ENCODE peak calls at places on chromosomes 3 and 15, in six cellular contexts. One of them, this sample, is unnamed.

GRCh38 chr15:60682615-60683014 is 203.7 kb upstream of the ICE2 start:
- DNase-seq in GM13977: no peak
- DNase-seq in upper lobe of right lung: no peak
- DNase-seq in astrocyte of the spinal cord: no peak
- DNase-seq in neural progenitor cell: no peak
- DNase-seq in glutamatergic neuron: no peak
- DNase-seq in this sample: no peak

GRCh38 chr3:66405701-66406091 is 95.1 kb downstream of the LRIG1 start:
- DNase-seq in GM13977: no peak
- DNase-seq in glutamatergic neuron: no peak
- DNase-seq in neural progenitor cell: no peak
- DNase-seq in astrocyte of the spinal cord: peak
- DNase-seq in upper lobe of right lung: no peak
- DNase-seq in this sample: peak

GRCh38 chr15:90400759-90401314 is 12.8 kb downstream of the IQGAP1 start:
- DNase-seq in glutamatergic neuron: no peak
- DNase-seq in GM13977: peak
- DNase-seq in astrocyte of the spinal cord: peak
- DNase-seq in neural progenitor cell: peak
- DNase-seq in upper lobe of right lung: peak
- DNase-seq in this sample: peak

GRCh38 chr15:45919806-45920205 is 285.0 kb downstream of the SQOR start:
- DNase-seq in astrocyte of the spinal cord: peak
- DNase-seq in GM13977: no peak
- DNase-seq in glutamatergic neuron: no peak
- DNase-seq in upper lobe of right lung: peak
- DNase-seq in neural progenitor cell: no peak
- DNase-seq in this sample: peak

GRCh38 chr3:189820365-189820720 is 189.2 kb downstream of the TP63 start:
- DNase-seq in neural progenitor cell: no peak
- DNase-seq in astrocyte of the spinal cord: no peak
- DNase-seq in glutamatergic neuron: no peak
- DNase-seq in upper lobe of right lung: no peak
- DNase-seq in GM13977: no peak
- DNase-seq in this sample: no peak

GRCh38 chr3:61985020-61985419 is 388.3 kb downstream of the FEZF2 start:
- DNase-seq in neural progenitor cell: no peak
- DNase-seq in GM13977: no peak
- DNase-seq in upper lobe of right lung: no peak
- DNase-seq in glutamatergic neuron: no peak
- DNase-seq in astrocyte of the spinal cord: peak
- DNase-seq in this sample: peak

GRCh38 chr3:171261487-171261886 is 198.7 kb downstream of the TNIK start:
- DNase-seq in glutamatergic neuron: no peak
- DNase-seq in GM13977: no peak
- DNase-seq in upper lobe of right lung: no peak
- DNase-seq in astrocyte of the spinal cord: peak
- DNase-seq in neural progenitor cell: no peak
- DNase-seq in this sample: no peak

GRCh38 chr3:16477501-16477900 is 36.0 kb downstream of the RFTN1 start:
- DNase-seq in astrocyte of the spinal cord: peak
- DNase-seq in neural progenitor cell: no peak
- DNase-seq in glutamatergic neuron: no peak
- DNase-seq in GM13977: no peak
- DNase-seq in upper lobe of right lung: no peak
- DNase-seq in this sample: no peak

GRCh38 chr15:74631935-74632560 is 16.4 kb downstream of the CLK3 start:
- DNase-seq in astrocyte of the spinal cord: peak
- DNase-seq in GM13977: peak
- DNase-seq in neural progenitor cell: peak
- DNase-seq in glutamatergic neuron: peak
- DNase-seq in upper lobe of right lung: peak
- DNase-seq in this sample: peak

GRCh38 chr15:31387483-31388118 is 61.0 kb downstream of the KLF13 start:
- DNase-seq in astrocyte of the spinal cord: peak
- DNase-seq in glutamatergic neuron: peak
- DNase-seq in GM13977: no peak
- DNase-seq in neural progenitor cell: no peak
- DNase-seq in upper lobe of right lung: no peak
- DNase-seq in this sample: peak

GRCh38 chr3:23312866-23313265 is 109.7 kb downstream of the UBE2E2 start:
- DNase-seq in upper lobe of right lung: no peak
- DNase-seq in GM13977: no peak
- DNase-seq in neural progenitor cell: no peak
- DNase-seq in glutamatergic neuron: no peak
- DNase-seq in astrocyte of the spinal cord: peak
- DNase-seq in this sample: no peak

GRCh38 chr3:183393625-183394024 is 34.8 kb downstream of the MCF2L2 start:
- DNase-seq in GM13977: no peak
- DNase-seq in astrocyte of the spinal cord: no peak
- DNase-seq in glutamatergic neuron: peak
- DNase-seq in neural progenitor cell: no peak
- DNase-seq in upper lobe of right lung: no peak
- DNase-seq in this sample: no peak

GRCh38 chr15:74847462-74847861 is 4.5 kb upstream of the ULK3 start:
- DNase-seq in neural progenitor cell: no peak
- DNase-seq in glutamatergic neuron: no peak
- DNase-seq in GM13977: no peak
- DNase-seq in astrocyte of the spinal cord: no peak
- DNase-seq in upper lobe of right lung: no peak
- DNase-seq in this sample: no peak

GRCh38 chr15:35667908-35668307 is 121.9 kb upstream of the DPH6 start:
- DNase-seq in astrocyte of the spinal cord: no peak
- DNase-seq in upper lobe of right lung: no peak
- DNase-seq in neural progenitor cell: no peak
- DNase-seq in GM13977: no peak
- DNase-seq in glutamatergic neuron: no peak
- DNase-seq in this sample: no peak

GRCh38 chr3:60579734-60580133 is 671.5 kb downstream of the FHIT start:
- DNase-seq in astrocyte of the spinal cord: peak
- DNase-seq in upper lobe of right lung: no peak
- DNase-seq in glutamatergic neuron: no peak
- DNase-seq in GM13977: no peak
- DNase-seq in neural progenitor cell: no peak
- DNase-seq in this sample: peak

GRCh38 chr15:68518046-68518445 is 60.7 kb upstream of the CORO2B start:
- DNase-seq in GM13977: no peak
- DNase-seq in astrocyte of the spinal cord: no peak
- DNase-seq in neural progenitor cell: no peak
- DNase-seq in upper lobe of right lung: no peak
- DNase-seq in glutamatergic neuron: no peak
- DNase-seq in this sample: no peak

GRCh38 chr15:40598126-40598525 is 4.1 kb downstream of the KNL1 start:
- DNase-seq in neural progenitor cell: no peak
- DNase-seq in GM13977: no peak
- DNase-seq in astrocyte of the spinal cord: no peak
- DNase-seq in glutamatergic neuron: no peak
- DNase-seq in upper lobe of right lung: no peak
- DNase-seq in this sample: no peak

GRCh38 chr3:64342940-64343691 is 117.8 kb upstream of the PRICKLE2 start:
- DNase-seq in neural progenitor cell: peak
- DNase-seq in glutamatergic neuron: no peak
- DNase-seq in upper lobe of right lung: no peak
- DNase-seq in GM13977: no peak
- DNase-seq in astrocyte of the spinal cord: peak
- DNase-seq in this sample: peak

GRCh38 chr3:74599564-74599963 is 14.9 kb downstream of the CNTN3 start:
- DNase-seq in neural progenitor cell: no peak
- DNase-seq in upper lobe of right lung: no peak
- DNase-seq in astrocyte of the spinal cord: no peak
- DNase-seq in glutamatergic neuron: no peak
- DNase-seq in GM13977: no peak
- DNase-seq in this sample: peak

GRCh38 chr3:14208977-14209394 is 30.4 kb downstream of the LSM3 start:
- DNase-seq in glutamatergic neuron: no peak
- DNase-seq in neural progenitor cell: no peak
- DNase-seq in upper lobe of right lung: no peak
- DNase-seq in GM13977: no peak
- DNase-seq in astrocyte of the spinal cord: peak
- DNase-seq in this sample: peak

DNA sequence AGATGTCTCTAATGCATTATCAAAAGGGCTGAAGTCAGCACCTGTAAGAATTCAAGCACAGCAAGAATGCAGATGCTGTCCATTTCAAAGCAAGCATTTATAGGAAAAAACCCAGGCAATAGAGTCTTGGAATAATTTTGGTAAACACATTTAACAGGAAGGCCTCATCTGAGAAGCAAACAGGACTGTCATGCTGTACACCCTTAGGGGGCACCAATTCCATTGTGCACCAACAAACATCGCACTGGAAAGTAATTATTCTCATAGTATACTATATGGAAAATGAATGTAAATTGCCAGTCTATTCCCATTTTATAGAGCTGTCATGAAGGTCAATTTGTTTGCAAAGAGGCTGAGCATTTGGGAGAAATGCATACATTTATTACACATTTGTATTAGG is 247.3 kb upstream of the SUCLG2 start:
- DNase-seq in glutamatergic neuron: no peak
- DNase-seq in astrocyte of the spinal cord: no peak
- DNase-seq in upper lobe of right lung: no peak
- DNase-seq in GM13977: no peak
- DNase-seq in neural progenitor cell: peak
- DNase-seq in this sample: no peak
- TF ChIP-seq CTCF in glutamatergic neuron: no peak
- TF ChIP-seq CTCF in astrocyte of the spinal cord: peak
- TF ChIP-seq CTCF in upper lobe of right lung: no peak
- TF ChIP-seq CTCF in GM13977: no peak
- TF ChIP-seq CTCF in neural progenitor cell: peak
- TF ChIP-seq CTCF in this sample: no peak

GRCh38 chr15:72339777-72340177 is 19.8 kb upstream of the CELF6 start:
- DNase-seq in glutamatergic neuron: peak
- DNase-seq in neural progenitor cell: no peak
- DNase-seq in GM13977: no peak
- DNase-seq in upper lobe of right lung: no peak
- DNase-seq in astrocyte of the spinal cord: peak
- DNase-seq in this sample: peak
- TF ChIP-seq CTCF in glutamatergic neuron: no peak
- TF ChIP-seq CTCF in neural progenitor cell: no peak
- TF ChIP-seq CTCF in GM13977: no peak
- TF ChIP-seq CTCF in upper lobe of right lung: no peak
- TF ChIP-seq CTCF in astrocyte of the spinal cord: no peak
- TF ChIP-seq CTCF in this sample: no peak

GRCh38 chr3:140664111-140664510 is 13.8 kb upstream of the TRIM42 start:
- DNase-seq in glutamatergic neuron: no peak
- DNase-seq in neural progenitor cell: no peak
- DNase-seq in astrocyte of the spinal cord: no peak
- DNase-seq in upper lobe of right lung: no peak
- DNase-seq in GM13977: no peak
- DNase-seq in this sample: no peak
- TF ChIP-seq CTCF in glutamatergic neuron: no peak
- TF ChIP-seq CTCF in neural progenitor cell: no peak
- TF ChIP-seq CTCF in astrocyte of the spinal cord: no peak
- TF ChIP-seq CTCF in upper lobe of right lung: no peak
- TF ChIP-seq CTCF in GM13977: no peak
- TF ChIP-seq CTCF in this sample: no peak

GRCh38 chr3:41898631-41899030 is 63.3 kb downstream of the ULK4 start:
- DNase-seq in neural progenitor cell: no peak
- DNase-seq in glutamatergic neuron: no peak
- DNase-seq in astrocyte of the spinal cord: no peak
- DNase-seq in upper lobe of right lung: no peak
- DNase-seq in GM13977: no peak
- DNase-seq in this sample: no peak

GRCh38 chr3:41888368-41889076 is 73.4 kb downstream of the ULK4 start:
- DNase-seq in glutamatergic neuron: no peak
- DNase-seq in neural progenitor cell: peak
- DNase-seq in GM13977: no peak
- DNase-seq in upper lobe of right lung: no peak
- DNase-seq in astrocyte of the spinal cord: no peak
- DNase-seq in this sample: no peak

GRCh38 chr3:41893977-41894376 is 67.9 kb downstream of the ULK4 start:
- DNase-seq in neural progenitor cell: peak
- DNase-seq in astrocyte of the spinal cord: peak
- DNase-seq in upper lobe of right lung: no peak
- DNase-seq in GM13977: peak
- DNase-seq in glutamatergic neuron: no peak
- DNase-seq in this sample: peak
- TF ChIP-seq CTCF in neural progenitor cell: peak
- TF ChIP-seq CTCF in astrocyte of the spinal cord: peak
- TF ChIP-seq CTCF in upper lobe of right lung: peak
- TF ChIP-seq CTCF in GM13977: peak
- TF ChIP-seq CTCF in glutamatergic neuron: peak
- TF ChIP-seq CTCF in this sample: peak